ENCODE peak calls at places on chromosomes 2 and 18, in five cellular contexts. L is AG04450, N is astrocyte, P is neural progenitor cell, Q is left ventricle myocardium inferior. Z is an unnamed sample.

GRCh38 chr2:118169359-118170005 is 81.2 kb downstream of the INSIG2 start:
- DNase-seq in L (no peak), N (no peak), P (no peak), Q (peak), Z (no peak)

GRCh38 chr2:230319211-230319862 is 7.7 kb upstream of the SP140L start:
- DNase-seq in L (no peak), N (no peak), P (no peak), Q (no peak), Z (no peak)

GRCh38 chr2:34570266-34570872 is 971.3 kb upstream of the FAM98A start:
- DNase-seq in L (no peak), N (no peak), P (peak), Q (no peak), Z (no peak)

GRCh38 chr2:66017763-66018162 is 417.2 kb upstream of the MEIS1 start:
- DNase-seq in L (no peak), N (no peak), P (no peak), Q (no peak), Z (no peak)

GRCh38 chr2:233832869-233833812 is 21.2 kb downstream of the HJURP start:
- DNase-seq in L (peak), N (peak), P (peak), Q (no peak), Z (peak)

GRCh38 chr18:45231606-45232005 is 383.7 kb upstream of the SLC14A2 start:
- DNase-seq in L (no peak), N (peak), P (no peak), Q (no peak), Z (no peak)

GRCh38 chr2:225328192-225328591 is 71.3 kb upstream of the NYAP2 start:
- DNase-seq in L (no peak), N (peak), P (no peak), Q (no peak), Z (peak)

GRCh38 chr2:107627164-107627563 is 199.5 kb upstream of the RGPD4 start:
- DNase-seq in L (no peak), N (no peak), P (no peak), Q (no peak), Z (peak)

GRCh38 chr2:241680827-241681599 is 5.6 kb downstream of the DTYMK start:
- DNase-seq in L (peak), N (peak), P (no peak), Q (no peak), Z (peak)

GRCh38 chr18:63131106-63131943 is 188.2 kb downstream of the BCL2 start:
- DNase-seq in L (peak), N (peak), P (peak), Q (no peak), Z (peak)

GRCh38 chr2:46097714-46098480 is 199.3 kb upstream of the EPAS1 start:
- DNase-seq in L (peak), N (peak), P (no peak), Q (no peak), Z (peak)

GRCh38 chr2:101399001-101399794 is 11.9 kb upstream of the CREG2 start:
- DNase-seq in L (no peak), N (no peak), P (no peak), Q (no peak), Z (no peak)

GRCh38 chr2:207530160-207531023 is 630 bp downstream of the CREB1 start:
- DNase-seq in L (no peak), N (no peak), P (peak), Q (peak), Z (no peak)

GRCh38 chr2:168246072-168246482 is 1.3 kb downstream of the STK39 start:
- DNase-seq in L (no peak), N (peak), P (no peak), Q (no peak), Z (no peak)

GRCh38 chr2:160790738-160791137 is 297.1 kb upstream of the RBMS1 start:
- DNase-seq in L (no peak), N (peak), P (no peak), Q (no peak), Z (no peak)

GRCh38 chr2:128413014-128413717 is 94.5 kb upstream of the HS6ST1 start:
- DNase-seq in L (no peak), N (no peak), P (no peak), Q (no peak), Z (no peak)

GRCh38 chr2:157596992-157597681 is 31.5 kb downstream of the ACVR1C start:
- DNase-seq in L (no peak), N (peak), P (peak), Q (peak), Z (peak)

GRCh38 chr2:105410554-105410953 is 11.7 kb upstream of the FHL2 start:
- DNase-seq in L (no peak), N (peak), P (no peak), Q (no peak), Z (no peak)

GRCh38 chr2:113248997-113249770 is 29.5 kb downstream of the PAX8 start:
- DNase-seq in L (peak), N (peak), P (peak), Q (peak), Z (peak)

GRCh38 chr18:9055185-9055584 is 47.3 kb upstream of the NDUFV2 start:
- DNase-seq in L (peak), N (peak), P (no peak), Q (no peak), Z (no peak)

GRCh38 chr2:61762292-61762691 is 91.6 kb downstream of the FAM161A start:
- DNase-seq in L (no peak), N (no peak), P (no peak), Q (no peak), Z (no peak)

GRCh38 chr18:22556271-22556990 is 138.7 kb upstream of the CTAGE1 start:
- DNase-seq in L (no peak), N (peak), P (no peak), Q (peak), Z (no peak)

GRCh38 chr2:65579506-65580235 is 147.3 kb upstream of the SPRED2 start:
- DNase-seq in L (no peak), N (no peak), P (peak), Q (no peak), Z (no peak)

GRCh38 chr18:31430554-31430953 is 17.0 kb upstream of the DSG3 start:
- DNase-seq in L (no peak), N (no peak), P (no peak), Q (no peak), Z (no peak)

GRCh38 chr2:201319511-201319910 is 37.6 kb downstream of the FLACC1 start:
- DNase-seq in L (no peak), N (no peak), P (no peak), Q (no peak), Z (no peak)

GRCh38 chr18:71431171-71431570 is 1113.0 kb downstream of the CBLN2 start:
- DNase-seq in L (no peak), N (no peak), P (no peak), Q (no peak), Z (no peak)

GRCh38 chr18:22191986-22192385 is 22.6 kb downstream of the GATA6 start:
- DNase-seq in L (no peak), N (no peak), P (peak), Q (no peak), Z (no peak)

GRCh38 chr2:217106650-217107014 is 246.8 kb upstream of the TNP1 start:
- DNase-seq in L (no peak), N (peak), P (peak), Q (no peak), Z (peak)
- TF ChIP-seq CTCF in L (peak), N (peak), P (peak), Q (peak), Z (peak)

GRCh38 chr2:20432714-20433113 is 14.2 kb upstream of the RHOB start:
- DNase-seq in L (no peak), N (no peak), P (no peak), Q (no peak), Z (no peak)

GRCh38 chr2:20436716-20437470 is 10.0 kb upstream of the RHOB start:
- DNase-seq in L (no peak), N (no peak), P (no peak), Q (no peak), Z (no peak)

GRCh38 chr2:20433946-20434553 is 12.8 kb upstream of the RHOB start:
- DNase-seq in L (no peak), N (no peak), P (no peak), Q (no peak), Z (no peak)

GRCh38 chr2:20433249-20433648 is 13.6 kb upstream of the RHOB start:
- DNase-seq in L (no peak), N (no peak), P (no peak), Q (no peak), Z (no peak)

DNA sequence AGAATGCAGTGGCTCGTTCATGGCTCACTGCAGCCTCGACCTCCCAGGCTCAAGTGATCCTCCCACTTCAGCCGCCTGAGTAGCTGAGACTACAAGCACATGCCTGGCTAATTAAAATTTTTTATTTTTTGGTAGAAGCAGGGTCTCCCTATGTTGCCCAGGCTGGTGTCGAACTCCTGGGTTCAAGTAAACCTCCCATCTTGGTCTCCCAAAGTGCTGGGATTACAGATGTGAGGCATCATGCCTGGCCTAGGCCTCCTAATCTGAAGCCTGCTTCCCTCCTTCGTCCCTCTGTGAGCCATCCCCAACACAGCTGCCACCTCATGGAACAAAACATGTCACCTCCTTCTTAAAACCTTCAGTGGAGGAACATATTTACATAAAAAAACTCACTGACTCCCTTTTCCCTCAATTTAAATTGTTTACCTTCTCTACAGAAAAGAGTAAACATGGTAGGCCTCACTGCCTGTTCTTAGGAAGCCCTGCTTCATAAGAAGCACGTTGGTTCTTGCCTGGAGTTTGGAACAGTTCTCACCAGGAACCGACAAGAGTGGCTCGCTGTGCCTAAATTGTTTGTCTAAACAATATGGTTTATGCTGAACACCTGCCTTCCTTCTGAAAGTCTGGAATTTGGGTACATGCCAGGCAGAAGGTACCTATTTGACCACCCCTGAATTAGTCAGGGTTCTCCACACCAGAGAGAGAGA is 12.1 kb upstream of the RHOB start:
- DNase-seq in L (no peak), N (no peak), P (no peak), Q (no peak), Z (no peak)
- H3K27ac ChIP-seq in L (no peak), N (no peak), P (no peak), Q (no peak), Z (no peak)

DNA sequence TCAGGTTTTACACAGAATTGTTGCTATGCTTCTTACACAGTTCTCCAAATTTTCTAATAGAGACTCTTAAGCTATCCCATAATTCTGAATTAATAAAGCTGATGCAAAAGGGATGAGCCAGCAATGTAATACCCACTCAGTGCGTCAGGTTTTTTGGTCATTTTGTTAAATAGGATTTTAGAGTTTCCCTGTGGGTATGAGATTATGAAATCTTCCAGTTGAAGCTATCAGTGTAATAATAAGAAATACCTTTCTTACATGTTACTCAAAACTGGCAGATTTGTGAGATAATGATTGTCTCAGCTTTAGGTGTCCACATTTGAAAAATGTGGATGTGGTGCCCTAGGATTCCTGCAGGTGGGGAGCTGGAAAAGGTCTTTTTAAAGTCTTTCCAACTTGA is 44.5 kb downstream of the SOCS6 start:
- DNase-seq in L (no peak), N (no peak), P (no peak), Q (no peak), Z (no peak)
- TF ChIP-seq CTCF in L (no peak), N (no peak), P (no peak), Q (no peak), Z (no peak)

GRCh38 chr2:108833219-108833618 is 46.6 kb downstream of the CCDC138 start:
- DNase-seq in L (peak), N (no peak), P (no peak), Q (no peak), Z (no peak)
- H3K27ac ChIP-seq in L (no peak), N (no peak), P (no peak), Q (no peak), Z (no peak)

DNA sequence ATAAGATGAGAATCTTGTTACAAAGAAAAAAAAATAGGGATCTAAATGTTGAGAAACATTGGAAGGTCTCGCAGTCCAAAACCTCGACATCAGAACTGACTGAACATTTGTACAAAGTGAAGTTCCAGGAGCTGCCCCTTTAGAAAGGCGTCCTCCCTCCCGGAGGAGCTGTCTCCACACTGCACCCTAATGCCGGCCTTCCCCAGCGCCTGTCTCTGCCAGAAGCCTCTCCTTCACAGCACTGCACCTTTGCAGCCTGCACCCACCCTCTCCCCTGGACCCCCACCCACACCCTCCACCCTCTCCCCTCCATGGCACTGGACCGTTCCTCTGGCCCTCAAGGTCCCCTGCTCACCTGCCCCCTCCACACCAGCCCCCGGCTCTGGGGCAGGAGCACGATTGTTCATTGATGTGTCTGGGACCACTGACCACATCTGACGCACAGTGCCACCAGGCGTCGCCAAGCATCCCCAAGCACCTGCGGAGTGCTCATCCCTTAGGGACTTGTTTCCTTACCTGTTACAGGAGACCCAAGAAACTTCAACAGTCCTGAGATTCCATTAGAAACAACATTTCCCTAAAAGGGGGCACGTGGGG is 90.3 kb upstream of the SNTG2 start:
- DNase-seq in L (no peak), N (no peak), P (peak), Q (no peak), Z (no peak)
- TF ChIP-seq CTCF in L (no peak), N (no peak), P (peak), Q (no peak), Z (no peak)

DNA sequence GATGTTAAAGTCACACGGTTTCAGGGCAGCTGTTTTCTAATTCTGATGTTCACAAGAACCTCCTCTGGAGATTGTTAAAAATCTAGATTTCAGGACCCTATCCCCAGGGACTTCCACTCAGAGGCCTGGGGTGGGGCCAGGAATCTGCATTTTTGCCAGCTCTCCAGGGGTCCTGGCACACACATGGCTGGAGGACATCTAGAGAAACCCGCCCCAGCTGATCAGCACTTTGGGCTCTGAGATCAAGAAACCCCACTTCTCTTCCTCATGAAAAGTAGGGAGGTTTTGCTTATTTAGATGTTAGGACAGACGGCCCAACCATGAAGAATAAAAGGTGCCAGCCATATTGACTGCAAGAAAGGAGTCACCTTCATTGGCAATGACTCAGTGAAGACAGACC is 148.8 kb downstream of the TNS1 start:
- DNase-seq in L (no peak), N (no peak), P (no peak), Q (no peak), Z (no peak)
- H3K27ac ChIP-seq in L (no peak), N (no peak), P (no peak), Q (peak), Z (no peak)

DNA sequence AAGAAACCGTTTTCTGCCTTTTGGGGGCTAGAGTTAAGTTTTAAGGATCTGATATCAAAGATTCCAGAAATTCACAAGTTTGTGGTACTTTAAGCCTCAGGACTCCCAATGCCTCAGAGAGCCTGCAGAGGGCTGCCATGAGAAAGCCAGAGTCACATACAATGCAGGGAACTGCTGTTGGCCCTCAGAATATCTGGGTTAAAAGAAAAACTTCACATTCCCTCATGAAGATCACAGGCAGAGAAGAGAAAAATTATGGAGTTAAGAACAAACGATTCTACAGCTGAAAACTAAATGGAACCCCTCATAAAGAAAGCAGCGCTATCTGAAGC is 39.5 kb downstream of the HDAC4 start:
- DNase-seq in L (no peak), N (no peak), P (peak), Q (no peak), Z (no peak)
- TF ChIP-seq CTCF in L (peak), N (peak), P (peak), Q (peak), Z (peak)